ENCODE peak calls at places on chromosomes 6 and 20, in four cellular contexts. One of them, this sample, is unnamed.

GRCh38 chr20:11411765-11412164 is 505.9 kb upstream of the BTBD3 start:
- DNase-seq in COR-L47: no peak
- DNase-seq in bronchial epithelial cell: no peak
- DNase-seq in psoas muscle: no peak
- DNase-seq in this sample: no peak

GRCh38 chr6:53107091-53107490 is 41.5 kb downstream of the GCM1 start:
- DNase-seq in COR-L47: no peak
- DNase-seq in bronchial epithelial cell: peak; percentile 71
- DNase-seq in psoas muscle: no peak
- DNase-seq in this sample: no peak

GRCh38 chr6:79240509-79240908 is 6.0 kb upstream of the HMGN3 start:
- DNase-seq in COR-L47: no peak
- DNase-seq in bronchial epithelial cell: peak; percentile 69
- DNase-seq in psoas muscle: no peak
- DNase-seq in this sample: no peak

GRCh38 chr20:676315-676937 is 824 bp upstream of the SCRT2 start:
- DNase-seq in COR-L47: peak; percentile 39
- DNase-seq in bronchial epithelial cell: no peak
- DNase-seq in psoas muscle: no peak
- DNase-seq in this sample: peak; percentile 30

GRCh38 chr6:169008641-169009040 is 245.0 kb downstream of the THBS2 start:
- DNase-seq in COR-L47: no peak
- DNase-seq in bronchial epithelial cell: no peak
- DNase-seq in psoas muscle: no peak
- DNase-seq in this sample: peak; percentile 83

GRCh38 chr6:124319410-124319809 is 515.7 kb downstream of the NKAIN2 start:
- DNase-seq in COR-L47: peak; percentile 51
- DNase-seq in bronchial epithelial cell: no peak
- DNase-seq in psoas muscle: no peak
- DNase-seq in this sample: no peak

GRCh38 chr6:105609375-105609991 is 206.6 kb upstream of the PREP start:
- DNase-seq in COR-L47: no peak
- DNase-seq in bronchial epithelial cell: no peak
- DNase-seq in psoas muscle: no peak
- DNase-seq in this sample: no peak

GRCh38 chr6:94673251-94673650 is 904.1 kb upstream of the MANEA start:
- DNase-seq in COR-L47: no peak
- DNase-seq in bronchial epithelial cell: no peak
- DNase-seq in psoas muscle: no peak
- DNase-seq in this sample: peak; percentile 24

GRCh38 chr6:2412731-2413130 is 167.3 kb upstream of the GMDS start:
- DNase-seq in COR-L47: no peak
- DNase-seq in bronchial epithelial cell: peak; percentile 65
- DNase-seq in psoas muscle: no peak
- DNase-seq in this sample: no peak

GRCh38 chr6:111113731-111114438 is 26.6 kb downstream of the SLC16A10 start:
- DNase-seq in COR-L47: no peak
- DNase-seq in bronchial epithelial cell: peak; percentile 10
- DNase-seq in psoas muscle: peak; percentile 49
- DNase-seq in this sample: no peak

GRCh38 chr20:32522775-32523612 is 62.1 kb downstream of the NOL4L start:
- DNase-seq in COR-L47: peak; percentile 64
- DNase-seq in bronchial epithelial cell: peak; percentile 18
- DNase-seq in psoas muscle: no peak
- DNase-seq in this sample: peak; percentile 87

GRCh38 chr20:48971956-48972355 is 50.4 kb downstream of the ARFGEF2 start:
- DNase-seq in COR-L47: no peak
- DNase-seq in bronchial epithelial cell: no peak
- DNase-seq in psoas muscle: no peak
- DNase-seq in this sample: no peak

GRCh38 chr6:147879031-147879430 is 370.5 kb downstream of the SAMD5 start:
- DNase-seq in COR-L47: no peak
- DNase-seq in bronchial epithelial cell: no peak
- DNase-seq in psoas muscle: no peak
- DNase-seq in this sample: no peak

GRCh38 chr20:20664795-20665194 is 47.6 kb downstream of the RALGAPA2 start:
- DNase-seq in COR-L47: peak; percentile 11
- DNase-seq in bronchial epithelial cell: peak; percentile 49
- DNase-seq in psoas muscle: no peak
- DNase-seq in this sample: peak; percentile 55

GRCh38 chr6:113732384-113732966 is 124.7 kb upstream of the MARCKS start:
- DNase-seq in COR-L47: no peak
- DNase-seq in bronchial epithelial cell: no peak
- DNase-seq in psoas muscle: no peak
- DNase-seq in this sample: peak; percentile 77

GRCh38 chr6:146543940-146544661 is 468 bp downstream of the RAB32 start:
- DNase-seq in COR-L47: no peak
- DNase-seq in bronchial epithelial cell: peak; percentile 31
- DNase-seq in psoas muscle: no peak
- DNase-seq in this sample: no peak

GRCh38 chr20:57870597-57871236 is 160.9 kb upstream of the PMEPA1 start:
- DNase-seq in COR-L47: no peak
- DNase-seq in bronchial epithelial cell: no peak
- DNase-seq in psoas muscle: no peak
- DNase-seq in this sample: no peak

GRCh38 chr20:50175938-50176933 is 14.4 kb upstream of the CEBPB start:
- DNase-seq in COR-L47: no peak
- DNase-seq in bronchial epithelial cell: no peak
- DNase-seq in psoas muscle: no peak
- DNase-seq in this sample: no peak

GRCh38 chr6:44035621-44036020 is 91.6 kb downstream of the MRPL14 start:
- DNase-seq in COR-L47: no peak
- DNase-seq in bronchial epithelial cell: peak; percentile 65
- DNase-seq in psoas muscle: no peak
- DNase-seq in this sample: no peak

GRCh38 chr6:124028117-124028516 is 224.5 kb downstream of the NKAIN2 start:
- DNase-seq in COR-L47: no peak
- DNase-seq in bronchial epithelial cell: no peak
- DNase-seq in psoas muscle: no peak
- DNase-seq in this sample: no peak

GRCh38 chr20:29301624-29302259 is 1955.7 kb upstream of the DEFB115 start:
- DNase-seq in COR-L47: no peak
- DNase-seq in bronchial epithelial cell: no peak
- DNase-seq in psoas muscle: no peak
- DNase-seq in this sample: no peak

GRCh38 chr6:126228001-126228791 is 111.7 kb upstream of the CENPW start:
- DNase-seq in COR-L47: peak; percentile 0
- DNase-seq in bronchial epithelial cell: no peak
- DNase-seq in psoas muscle: no peak
- DNase-seq in this sample: peak; percentile 33

GRCh38 chr6:22149501-22150490 is 147.0 kb downstream of the PRL start:
- DNase-seq in COR-L47: peak; percentile 57
- DNase-seq in bronchial epithelial cell: no peak
- DNase-seq in psoas muscle: no peak
- DNase-seq in this sample: peak; percentile 86

GRCh38 chr20:5234978-5235377 is 81.8 kb downstream of the PROKR2 start:
- DNase-seq in COR-L47: no peak
- DNase-seq in bronchial epithelial cell: no peak
- DNase-seq in psoas muscle: no peak
- DNase-seq in this sample: no peak

GRCh38 chr6:11763460-11764249 is 14.9 kb downstream of the ADTRP start:
- DNase-seq in COR-L47: no peak
- DNase-seq in bronchial epithelial cell: no peak
- DNase-seq in psoas muscle: no peak
- DNase-seq in this sample: no peak

GRCh38 chr6:27879795-27880194 is 32.4 kb downstream of the OR2B2 start:
- DNase-seq in COR-L47: no peak
- DNase-seq in bronchial epithelial cell: no peak
- DNase-seq in psoas muscle: no peak
- DNase-seq in this sample: no peak

GRCh38 chr6:41199427-41200246 is 1.3 kb downstream of the TREML2 start:
- DNase-seq in COR-L47: no peak
- DNase-seq in bronchial epithelial cell: no peak
- DNase-seq in psoas muscle: no peak
- DNase-seq in this sample: no peak

GRCh38 chr6:74170118-74170517 is 474.1 kb downstream of the CD109 start:
- DNase-seq in COR-L47: no peak
- DNase-seq in bronchial epithelial cell: peak; percentile 83
- DNase-seq in psoas muscle: no peak
- DNase-seq in this sample: no peak

GRCh38 chr6:53961679-53962370 is 149.4 kb upstream of the MLIP start:
- DNase-seq in COR-L47: no peak
- DNase-seq in bronchial epithelial cell: no peak
- DNase-seq in psoas muscle: no peak
- DNase-seq in this sample: no peak

GRCh38 chr20:9141916-9142315 is 73.0 kb downstream of the PLCB4 start:
- DNase-seq in COR-L47: no peak
- DNase-seq in bronchial epithelial cell: no peak
- DNase-seq in psoas muscle: no peak
- DNase-seq in this sample: no peak

This sample was measured in NCI-H345.